ENCODE peak calls at places on chromosomes 6 and 20, in six cellular contexts. F, U, Q, L, Z and E are unnamed samples.

GRCh38 chr20:21139881-21140566 is 14.1 kb downstream of the KIZ start:
- DNase-seq in F (no peak), U (no peak), Q (no peak), L (no peak), Z (no peak), E (no peak)

GRCh38 chr6:140572129-140572528 is 1197.7 kb upstream of the CITED2 start:
- DNase-seq in F (no peak), U (no peak), Q (no peak), L (no peak), Z (peak), E (no peak)

GRCh38 chr6:90139272-90139817 is 157.3 kb downstream of the BACH2 start:
- DNase-seq in F (no peak), U (no peak), Q (no peak), L (no peak), Z (no peak), E (no peak)

GRCh38 chr20:44343162-44343675 is 6.4 kb downstream of the R3HDML start:
- DNase-seq in F (no peak), U (no peak), Q (no peak), L (no peak), Z (no peak), E (no peak)

GRCh38 chr6:18551228-18551627 is 164.1 kb downstream of the RNF144B start:
- DNase-seq in F (no peak), U (no peak), Q (no peak), L (no peak), Z (no peak), E (no peak)

GRCh38 chr6:29451471-29452193 is 5.2 kb downstream of the OR11A1 start:
- DNase-seq in F (no peak), U (no peak), Q (no peak), L (no peak), Z (no peak), E (no peak)

GRCh38 chr6:11824986-11825385 is 46.4 kb upstream of the ADTRP start:
- DNase-seq in F (peak), U (no peak), Q (no peak), L (no peak), Z (peak), E (no peak)

GRCh38 chr6:11366183-11366933 is 133.9 kb upstream of the NEDD9 start:
- DNase-seq in F (peak), U (no peak), Q (no peak), L (no peak), Z (peak), E (no peak)

GRCh38 chr6:22251331-22251730 is 45.5 kb downstream of the PRL start:
- DNase-seq in F (no peak), U (no peak), Q (no peak), L (no peak), Z (no peak), E (no peak)

GRCh38 chr6:131728296-131728939 is 17.6 kb upstream of the CTAGE9 start:
- DNase-seq in F (no peak), U (no peak), Q (no peak), L (no peak), Z (no peak), E (no peak)

GRCh38 chr20:13299401-13299800 is 78.3 kb downstream of the ISM1 start:
- DNase-seq in F (no peak), U (no peak), Q (no peak), L (no peak), Z (no peak), E (no peak)

GRCh38 chr6:106128981-106129761 is 43.0 kb downstream of the PRDM1 start:
- DNase-seq in F (no peak), U (no peak), Q (peak), L (peak), Z (no peak), E (no peak)

GRCh38 chr6:121297699-121298098 is 36.6 kb downstream of the TBC1D32 start:
- DNase-seq in F (no peak), U (no peak), Q (no peak), L (no peak), Z (no peak), E (no peak)

GRCh38 chr6:139336488-139336887 is 38.0 kb downstream of the CITED2 start:
- DNase-seq in F (no peak), U (peak), Q (no peak), L (no peak), Z (peak), E (no peak)

GRCh38 chr6:10733151-10733715 is 10.4 kb downstream of the TMEM14C start:
- DNase-seq in F (no peak), U (no peak), Q (peak), L (no peak), Z (no peak), E (no peak)

GRCh38 chr6:45376310-45377040 is 1.3 kb downstream of the SUPT3H start:
- DNase-seq in F (no peak), U (no peak), Q (peak), L (no peak), Z (no peak), E (no peak)

GRCh38 chr6:127585123-127585522 is 8.1 kb downstream of the C6orf58 start:
- DNase-seq in F (no peak), U (no peak), Q (no peak), L (no peak), Z (no peak), E (no peak)

GRCh38 chr6:37134622-37135191 is 35.2 kb upstream of the PIM1 start:
- DNase-seq in F (no peak), U (no peak), Q (peak), L (no peak), Z (no peak), E (no peak)

GRCh38 chr20:64133951-64134407 is 26.6 kb upstream of the NPBWR2 start:
- DNase-seq in F (no peak), U (no peak), Q (no peak), L (no peak), Z (peak), E (peak)

GRCh38 chr6:22327881-22328280 is 31.0 kb upstream of the PRL start:
- DNase-seq in F (no peak), U (no peak), Q (no peak), L (no peak), Z (no peak), E (no peak)

GRCh38 chr6:47027315-47027714 is 14.8 kb downstream of the ADGRF1 start:
- DNase-seq in F (no peak), U (no peak), Q (no peak), L (no peak), Z (no peak), E (no peak)

GRCh38 chr20:36344517-36345132 is 38.5 kb downstream of the DLGAP4 start:
- DNase-seq in F (no peak), U (peak), Q (peak), L (no peak), Z (peak), E (no peak)

GRCh38 chr6:333379-334002 is 41.2 kb downstream of the DUSP22 start:
- DNase-seq in F (no peak), U (no peak), Q (no peak), L (no peak), Z (no peak), E (no peak)

GRCh38 chr20:1500496-1500895 is 9.3 kb upstream of the SIRPB2 start:
- DNase-seq in F (no peak), U (no peak), Q (no peak), L (no peak), Z (no peak), E (no peak)

GRCh38 chr20:57395111-57395959 is 4.1 kb downstream of the RBM38 start:
- DNase-seq in F (no peak), U (peak), Q (no peak), L (peak), Z (no peak), E (peak)

GRCh38 chr6:104909140-104909525 is 47.8 kb upstream of the LIN28B start:
- DNase-seq in F (no peak), U (no peak), Q (no peak), L (no peak), Z (no peak), E (no peak)

GRCh38 chr6:128464790-128465189 is 55.6 kb downstream of the PTPRK start:
- DNase-seq in F (no peak), U (no peak), Q (no peak), L (no peak), Z (no peak), E (no peak)

GRCh38 chr20:62774076-62774714 is 22.1 kb upstream of the MRGBP start:
- DNase-seq in F (no peak), U (no peak), Q (no peak), L (no peak), Z (no peak), E (no peak)

GRCh38 chr6:132023490-132023889 is 72.3 kb upstream of the CCN2 start:
- DNase-seq in F (no peak), U (no peak), Q (no peak), L (no peak), Z (no peak), E (no peak)

GRCh38 chr20:59748555-59749292 is 144.4 kb downstream of the PHACTR3 start:
- DNase-seq in F (no peak), U (no peak), Q (no peak), L (no peak), Z (no peak), E (no peak)

GRCh38 chr20:34143951-34144350 is 31.9 kb upstream of the EIF2S2 start:
- DNase-seq in F (no peak), U (no peak), Q (peak), L (no peak), Z (no peak), E (no peak)

GRCh38 chr6:137399949-137400443 is 94.2 kb downstream of the OLIG3 start:
- DNase-seq in F (peak), U (no peak), Q (no peak), L (no peak), Z (peak), E (no peak)

DNA sequence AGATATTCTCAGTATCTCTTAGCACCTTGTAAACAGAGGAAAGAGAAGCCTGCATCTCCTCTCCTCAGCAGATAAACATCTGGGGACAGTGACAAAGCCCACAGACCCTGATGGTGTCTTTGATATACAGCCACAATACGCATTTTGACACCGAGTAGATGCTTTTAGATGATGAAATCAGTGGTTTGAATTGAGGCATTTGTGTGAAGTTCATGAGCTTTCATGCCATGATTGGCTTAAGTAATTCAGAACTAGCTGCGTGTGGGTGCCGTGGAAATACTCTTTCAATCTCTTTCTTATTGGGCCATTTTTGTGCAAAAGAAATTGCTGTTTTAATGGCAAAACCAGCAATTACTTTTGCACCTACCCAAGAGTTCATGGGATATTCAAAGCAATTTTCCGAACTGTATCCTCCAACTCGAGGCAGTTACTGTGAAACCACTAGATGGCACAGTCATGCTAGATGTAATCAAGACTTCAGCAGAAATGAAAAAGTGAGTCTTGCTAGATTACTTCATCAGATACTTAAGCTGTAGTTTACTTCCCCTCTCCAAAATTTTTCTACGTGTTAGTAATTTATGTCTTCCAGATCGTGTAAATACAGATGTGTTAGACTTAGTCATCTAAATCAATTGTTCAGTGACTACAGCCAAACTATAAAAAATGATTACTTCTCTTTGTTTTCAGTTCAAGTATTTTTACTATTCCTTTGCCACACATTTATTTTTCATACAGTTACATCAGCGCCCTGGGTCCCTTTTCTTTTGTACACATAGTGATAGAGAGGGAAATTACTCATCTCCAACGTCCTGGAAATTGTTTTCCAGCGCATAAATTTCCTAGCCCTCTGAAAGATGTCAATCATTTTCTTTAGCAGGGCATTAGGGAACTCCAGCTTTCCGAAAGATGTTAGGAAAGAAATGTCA is 49.4 kb downstream of the IYD start:
- DNase-seq in F (peak), U (no peak), Q (peak), L (no peak), Z (peak), E (no peak)
- TF ChIP-seq CTCF in F (peak), U (peak), Q (peak), L (peak), Z (peak), E (peak)

GRCh38 chr6:15272562-15272961 is 26.7 kb downstream of the JARID2 start:
- DNase-seq in F (no peak), U (no peak), Q (no peak), L (no peak), Z (no peak), E (no peak)

GRCh38 chr6:15279047-15279661 is 33.3 kb downstream of the JARID2 start:
- DNase-seq in F (no peak), U (no peak), Q (no peak), L (no peak), Z (no peak), E (no peak)

GRCh38 chr6:15270402-15270801 is 24.5 kb downstream of the JARID2 start:
- DNase-seq in F (no peak), U (no peak), Q (no peak), L (no peak), Z (no peak), E (no peak)

GRCh38 chr6:15276036-15276435 is 30.2 kb downstream of the JARID2 start:
- DNase-seq in F (no peak), U (no peak), Q (no peak), L (no peak), Z (no peak), E (no peak)

GRCh38 chr6:15274696-15275387 is 29.0 kb downstream of the JARID2 start:
- DNase-seq in F (no peak), U (no peak), Q (no peak), L (no peak), Z (no peak), E (no peak)
- TF ChIP-seq CTCF in F (no peak), U (peak), Q (peak), L (no peak), Z (no peak), E (no peak)

DNA sequence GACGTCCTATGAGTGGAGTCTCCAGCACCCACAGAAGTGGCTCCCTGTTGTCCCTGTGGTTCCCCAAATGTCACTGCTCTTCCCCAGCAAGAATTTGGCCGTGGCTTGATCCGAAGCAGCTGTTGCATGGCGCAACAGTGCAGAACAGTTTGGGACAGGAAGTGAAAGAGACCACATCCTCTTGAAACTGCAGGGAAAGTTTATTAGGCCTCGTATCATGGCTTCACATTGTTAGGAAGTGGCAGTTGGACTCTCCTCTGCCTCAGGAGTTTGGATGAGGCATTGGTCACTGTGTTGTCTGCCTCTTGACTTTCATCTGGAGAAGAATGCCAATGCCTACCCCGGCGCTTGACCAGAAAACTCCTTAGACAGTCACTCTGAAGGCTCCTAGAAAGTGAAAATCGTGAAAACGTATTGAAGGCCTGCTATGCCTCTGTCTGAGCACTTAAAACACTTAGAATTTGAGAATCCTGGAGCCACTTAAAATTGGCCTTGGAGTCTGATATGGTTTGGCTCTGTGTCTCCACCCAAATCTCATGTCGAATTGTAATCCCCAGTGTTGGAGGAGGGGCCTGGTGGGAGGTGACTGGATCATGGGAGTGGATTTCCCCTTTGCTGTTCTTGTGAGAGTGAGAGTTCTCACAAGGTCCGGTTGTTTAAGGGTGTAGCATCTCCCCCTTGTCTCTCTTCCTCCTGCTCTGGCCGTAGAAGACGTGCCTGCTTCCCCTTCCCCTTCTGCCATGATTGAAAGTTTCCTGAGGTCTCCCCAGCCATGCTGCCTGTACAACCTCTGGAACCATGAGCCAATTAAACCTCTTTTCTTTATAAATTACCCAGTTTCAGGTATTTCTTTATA is 334.9 kb upstream of the JARID2 start:
- DNase-seq in F (peak), U (peak), Q (no peak), L (no peak), Z (peak), E (peak)
- TF ChIP-seq CTCF in F (no peak), U (no peak), Q (no peak), L (no peak), Z (no peak), E (no peak)

GRCh38 chr20:51802170-51802745 is at the start of gene SALL4:
- DNase-seq in F (no peak), U (no peak), Q (peak), L (no peak), Z (no peak), E (no peak)

GRCh38 chr20:51799586-51799985 is 2.7 kb downstream of the SALL4 start:
- DNase-seq in F (no peak), U (no peak), Q (no peak), L (no peak), Z (no peak), E (no peak)

GRCh38 chr20:51800769-51801219 is 1.5 kb downstream of the SALL4 start:
- DNase-seq in F (no peak), U (no peak), Q (peak), L (no peak), Z (no peak), E (no peak)

GRCh38 chr20:51800132-51800721 is 2.1 kb downstream of the SALL4 start:
- DNase-seq in F (peak), U (peak), Q (peak), L (no peak), Z (peak), E (peak)

DNA sequence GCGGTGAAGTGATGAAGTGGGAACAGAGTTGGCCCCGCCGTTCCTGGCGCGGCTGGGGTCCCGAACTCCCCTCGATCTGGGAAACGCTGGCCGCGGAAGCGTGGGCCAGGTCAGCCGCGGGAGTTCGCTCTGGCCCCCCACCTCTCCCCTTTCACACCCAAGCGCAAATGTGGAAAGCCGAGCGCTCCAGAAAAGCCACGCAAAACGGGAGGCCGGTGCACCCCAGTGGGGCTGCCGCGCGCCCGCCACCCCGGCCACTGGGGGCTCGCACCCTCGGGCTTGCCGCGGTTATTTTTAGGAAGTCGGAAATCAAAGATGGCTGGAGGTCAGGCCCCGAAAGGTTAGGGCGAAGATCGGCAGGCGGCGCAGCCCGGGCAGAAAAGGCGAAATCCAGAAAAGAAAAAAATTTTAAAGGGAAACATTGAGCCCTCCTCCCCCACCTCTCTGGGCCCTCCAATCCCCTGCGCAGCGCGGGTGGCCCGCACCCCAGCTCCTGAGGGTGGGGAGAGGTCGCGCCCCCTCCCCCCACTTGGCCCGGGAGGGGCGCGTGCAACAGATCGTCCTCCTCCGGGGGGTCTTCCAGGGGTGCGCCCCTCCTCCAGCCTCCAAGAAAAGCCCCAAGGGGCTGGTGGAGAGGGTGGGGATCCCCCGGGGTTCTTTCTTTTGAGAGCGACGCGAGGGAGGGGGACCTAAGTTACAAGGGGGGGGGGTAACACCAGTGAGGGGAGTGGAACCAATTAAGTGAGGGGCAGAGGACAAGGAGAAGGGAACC is 915 bp downstream of the SALL4 start:
- DNase-seq in F (no peak), U (no peak), Q (peak), L (no peak), Z (no peak), E (no peak)
- TF ChIP-seq CTCF in F (no peak), U (no peak), Q (peak), L (no peak), Z (no peak), E (no peak)

DNA sequence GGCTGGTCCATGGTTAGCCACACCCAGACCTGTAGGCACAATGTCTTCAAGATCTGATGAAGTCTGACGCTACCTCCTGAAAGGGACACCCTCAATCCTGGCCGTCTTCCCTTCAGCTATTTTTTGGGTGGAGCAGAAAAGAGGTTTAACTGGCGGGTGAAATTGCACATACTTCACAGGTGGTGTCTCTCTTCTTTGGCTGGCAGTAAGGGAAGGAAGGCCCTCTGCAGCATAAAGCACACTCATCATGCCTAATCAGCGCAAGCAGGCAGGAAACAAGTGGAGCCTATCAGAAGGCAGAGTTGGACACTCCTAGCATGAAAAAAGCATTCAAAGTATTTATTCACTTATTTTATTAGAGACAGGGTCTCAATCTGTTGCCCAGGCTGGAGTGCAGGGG is 32.9 kb downstream of the PNLDC1 start:
- DNase-seq in F (no peak), U (no peak), Q (no peak), L (peak), Z (no peak), E (no peak)
- TF ChIP-seq CTCF in F (no peak), U (no peak), Q (no peak), L (no peak), Z (no peak), E (no peak)